ENCODE peak calls at places on chromosomes 16 and 17, in nine cellular contexts. One of them, this sample, is unnamed.

GRCh38 chr17:68867759-68868516 is 87.3 kb downstream of the ABCA8 start:
- DNase-seq in Peyer's patch: no peak
- DNase-seq in T47D: no peak
- DNase-seq in HTR-8/SVneo: no peak
- DNase-seq in ELR: no peak
- DNase-seq in prostate gland: no peak
- DNase-seq in hippocampal formation: no peak
- DNase-seq in stimulated activated CD4-positive, alpha-beta T cell treated with anti-CD3 and anti-CD28 coated beads, Interleukin-1b, Interleukin-23, amount 100 ng/mL, for 1 hour: no peak
- DNase-seq in effector memory CD4-positive, alpha-beta T cell: no peak
- DNase-seq in this sample: no peak

GRCh38 chr17:41811549-41812175 is at the start of gene P3H4:
- DNase-seq in stimulated activated CD4-positive, alpha-beta T cell treated with anti-CD3 and anti-CD28 coated beads, Interleukin-1b, Interleukin-23, amount 100 ng/mL, for 1 hour: peak
- DNase-seq in prostate gland: peak
- DNase-seq in T47D: peak
- DNase-seq in effector memory CD4-positive, alpha-beta T cell: peak
- DNase-seq in hippocampal formation: peak
- DNase-seq in HTR-8/SVneo: peak
- DNase-seq in ELR: peak
- DNase-seq in Peyer's patch: peak
- DNase-seq in this sample: peak

GRCh38 chr16:23836078-23836403 is 258 bp downstream of the PRKCB start:
- DNase-seq in stimulated activated CD4-positive, alpha-beta T cell treated with anti-CD3 and anti-CD28 coated beads, Interleukin-1b, Interleukin-23, amount 100 ng/mL, for 1 hour: no peak
- DNase-seq in HTR-8/SVneo: no peak
- DNase-seq in effector memory CD4-positive, alpha-beta T cell: no peak
- DNase-seq in Peyer's patch: no peak
- DNase-seq in ELR: no peak
- DNase-seq in hippocampal formation: no peak
- DNase-seq in T47D: no peak
- DNase-seq in prostate gland: no peak
- DNase-seq in this sample: no peak

GRCh38 chr17:50352693-50353599 is 7.0 kb downstream of the XYLT2 start:
- DNase-seq in ELR: no peak
- DNase-seq in hippocampal formation: no peak
- DNase-seq in effector memory CD4-positive, alpha-beta T cell: no peak
- DNase-seq in T47D: no peak
- DNase-seq in stimulated activated CD4-positive, alpha-beta T cell treated with anti-CD3 and anti-CD28 coated beads, Interleukin-1b, Interleukin-23, amount 100 ng/mL, for 1 hour: no peak
- DNase-seq in Peyer's patch: no peak
- DNase-seq in prostate gland: no peak
- DNase-seq in HTR-8/SVneo: no peak
- DNase-seq in this sample: no peak

GRCh38 chr16:3645504-3646347 is 8.8 kb upstream of the DNASE1 start:
- DNase-seq in Peyer's patch: no peak
- DNase-seq in prostate gland: no peak
- DNase-seq in effector memory CD4-positive, alpha-beta T cell: no peak
- DNase-seq in ELR: no peak
- DNase-seq in stimulated activated CD4-positive, alpha-beta T cell treated with anti-CD3 and anti-CD28 coated beads, Interleukin-1b, Interleukin-23, amount 100 ng/mL, for 1 hour: no peak
- DNase-seq in T47D: no peak
- DNase-seq in hippocampal formation: no peak
- DNase-seq in HTR-8/SVneo: no peak
- DNase-seq in this sample: no peak

GRCh38 chr16:19659554-19659953 is 58.5 kb downstream of the KNOP1 start:
- DNase-seq in prostate gland: no peak
- DNase-seq in T47D: no peak
- DNase-seq in ELR: no peak
- DNase-seq in effector memory CD4-positive, alpha-beta T cell: no peak
- DNase-seq in Peyer's patch: no peak
- DNase-seq in hippocampal formation: peak
- DNase-seq in HTR-8/SVneo: no peak
- DNase-seq in stimulated activated CD4-positive, alpha-beta T cell treated with anti-CD3 and anti-CD28 coated beads, Interleukin-1b, Interleukin-23, amount 100 ng/mL, for 1 hour: no peak
- DNase-seq in this sample: no peak

GRCh38 chr16:81283044-81283443 is 31.7 kb upstream of the GAN start:
- DNase-seq in ELR: no peak
- DNase-seq in T47D: no peak
- DNase-seq in prostate gland: no peak
- DNase-seq in HTR-8/SVneo: no peak
- DNase-seq in hippocampal formation: no peak
- DNase-seq in effector memory CD4-positive, alpha-beta T cell: no peak
- DNase-seq in stimulated activated CD4-positive, alpha-beta T cell treated with anti-CD3 and anti-CD28 coated beads, Interleukin-1b, Interleukin-23, amount 100 ng/mL, for 1 hour: no peak
- DNase-seq in Peyer's patch: no peak
- DNase-seq in this sample: no peak

GRCh38 chr17:58968662-58969061 is 138.0 kb downstream of the TRIM37 start:
- DNase-seq in ELR: no peak
- DNase-seq in stimulated activated CD4-positive, alpha-beta T cell treated with anti-CD3 and anti-CD28 coated beads, Interleukin-1b, Interleukin-23, amount 100 ng/mL, for 1 hour: no peak
- DNase-seq in HTR-8/SVneo: no peak
- DNase-seq in prostate gland: no peak
- DNase-seq in effector memory CD4-positive, alpha-beta T cell: no peak
- DNase-seq in T47D: no peak
- DNase-seq in Peyer's patch: no peak
- DNase-seq in hippocampal formation: no peak
- DNase-seq in this sample: no peak

GRCh38 chr17:57544381-57544780 is 200.7 kb downstream of the CCDC182 start:
- DNase-seq in stimulated activated CD4-positive, alpha-beta T cell treated with anti-CD3 and anti-CD28 coated beads, Interleukin-1b, Interleukin-23, amount 100 ng/mL, for 1 hour: no peak
- DNase-seq in HTR-8/SVneo: no peak
- DNase-seq in prostate gland: no peak
- DNase-seq in hippocampal formation: no peak
- DNase-seq in T47D: no peak
- DNase-seq in ELR: no peak
- DNase-seq in effector memory CD4-positive, alpha-beta T cell: no peak
- DNase-seq in Peyer's patch: no peak
- DNase-seq in this sample: no peak

GRCh38 chr16:12324152-12324551 is 347.6 kb downstream of the SNX29 start:
- DNase-seq in T47D: no peak
- DNase-seq in prostate gland: no peak
- DNase-seq in Peyer's patch: no peak
- DNase-seq in effector memory CD4-positive, alpha-beta T cell: no peak
- DNase-seq in ELR: no peak
- DNase-seq in stimulated activated CD4-positive, alpha-beta T cell treated with anti-CD3 and anti-CD28 coated beads, Interleukin-1b, Interleukin-23, amount 100 ng/mL, for 1 hour: no peak
- DNase-seq in hippocampal formation: no peak
- DNase-seq in HTR-8/SVneo: no peak
- DNase-seq in this sample: no peak

GRCh38 chr17:79811888-79812205 is 15.0 kb upstream of the CBX8 start:
- DNase-seq in prostate gland: no peak
- DNase-seq in hippocampal formation: no peak
- DNase-seq in T47D: no peak
- DNase-seq in stimulated activated CD4-positive, alpha-beta T cell treated with anti-CD3 and anti-CD28 coated beads, Interleukin-1b, Interleukin-23, amount 100 ng/mL, for 1 hour: no peak
- DNase-seq in ELR: no peak
- DNase-seq in Peyer's patch: no peak
- DNase-seq in effector memory CD4-positive, alpha-beta T cell: no peak
- DNase-seq in HTR-8/SVneo: no peak
- DNase-seq in this sample: no peak

GRCh38 chr17:57152916-57153528 is 68.0 kb downstream of the AKAP1 start:
- DNase-seq in effector memory CD4-positive, alpha-beta T cell: no peak
- DNase-seq in Peyer's patch: no peak
- DNase-seq in HTR-8/SVneo: no peak
- DNase-seq in T47D: no peak
- DNase-seq in ELR: no peak
- DNase-seq in hippocampal formation: no peak
- DNase-seq in stimulated activated CD4-positive, alpha-beta T cell treated with anti-CD3 and anti-CD28 coated beads, Interleukin-1b, Interleukin-23, amount 100 ng/mL, for 1 hour: no peak
- DNase-seq in prostate gland: no peak
- DNase-seq in this sample: no peak